ENCODE peak calls at places on chromosomes 6 and 20, in four cellular contexts. O is lung, X is heart left ventricle, R is aorta. B is an unnamed sample. For H3K4me1 and H3K9me3, the result is how much of the 10 kb centered on the place peaks cover.

GRCh38 chr6:99192561-99192960 is 156.9 kb downstream of the FAXC start:
- DNase-seq in X (no peak), R (no peak), O (no peak), B (no peak)

GRCh38 chr20:58697201-58697866 is 4.7 kb downstream of the NPEPL1 start:
- DNase-seq in R (peak), O (no peak), X (peak), B (peak)

GRCh38 chr20:1291191-1291741 is 25.2 kb downstream of the SNPH start:
- DNase-seq in O (no peak), X (no peak), R (no peak), B (peak)

GRCh38 chr20:3111507-3111906 is 27.0 kb upstream of the AVP start:
- DNase-seq in X (no peak), O (no peak), R (no peak), B (peak)

GRCh38 chr6:17988422-17988944 is 1.0 kb upstream of the KIF13A start:
- DNase-seq in R (no peak), O (no peak), X (no peak), B (peak)

GRCh38 chr6:19866199-19866872 is 29.2 kb downstream of the ID4 start:
- DNase-seq in R (no peak), O (no peak), X (no peak), B (no peak)

GRCh38 chr6:157218371-157219198 is 104.7 kb downstream of the TMEM242 start:
- DNase-seq in O (no peak), X (peak), R (peak), B (peak)

GRCh38 chr6:41371992-41372525 is 36.7 kb downstream of the NCR2 start:
- DNase-seq in O (no peak), R (no peak), X (no peak), B (peak)

GRCh38 chr6:169976301-169977081 is 225.1 kb downstream of the ERMARD start:
- DNase-seq in O (no peak), X (peak), R (peak), B (peak)

GRCh38 chr6:166998256-166999144 is 697 bp upstream of the CEP43 start:
- DNase-seq in O (peak), R (peak), X (peak), B (peak)

GRCh38 chr20:47535994-47536393 is 34.3 kb downstream of the NCOA3 start:
- DNase-seq in X (no peak), O (no peak), R (no peak), B (no peak)

GRCh38 chr6:164612731-164613130 is 696.7 kb downstream of the C6orf118 start:
- DNase-seq in O (no peak), R (no peak), X (no peak), B (no peak)

GRCh38 chr6:119628691-119629621 is 279.4 kb upstream of the MAN1A1 start:
- DNase-seq in O (no peak), R (no peak), X (no peak), B (no peak)

GRCh38 chr6:169250660-169251059 is 3.0 kb downstream of the THBS2 start:
- DNase-seq in O (no peak), X (no peak), R (peak), B (no peak)

GRCh38 chr6:56957856-56958255 is 2.9 kb downstream of the BEND6 start:
- DNase-seq in O (no peak), X (no peak), R (no peak), B (no peak)

GRCh38 chr6:56955171-56956155 is 556 bp downstream of the BEND6 start:
- DNase-seq in R (peak), X (peak), O (peak), B (peak)

GRCh38 chr6:56956481-56956880 is 1.6 kb downstream of the BEND6 start:
- DNase-seq in O (no peak), R (no peak), X (no peak), B (no peak)

GRCh38 chr6:56953597-56954388 is 1.1 kb upstream of the BEND6 start:
- DNase-seq in X (no peak), R (no peak), O (no peak), B (no peak)

DNA sequence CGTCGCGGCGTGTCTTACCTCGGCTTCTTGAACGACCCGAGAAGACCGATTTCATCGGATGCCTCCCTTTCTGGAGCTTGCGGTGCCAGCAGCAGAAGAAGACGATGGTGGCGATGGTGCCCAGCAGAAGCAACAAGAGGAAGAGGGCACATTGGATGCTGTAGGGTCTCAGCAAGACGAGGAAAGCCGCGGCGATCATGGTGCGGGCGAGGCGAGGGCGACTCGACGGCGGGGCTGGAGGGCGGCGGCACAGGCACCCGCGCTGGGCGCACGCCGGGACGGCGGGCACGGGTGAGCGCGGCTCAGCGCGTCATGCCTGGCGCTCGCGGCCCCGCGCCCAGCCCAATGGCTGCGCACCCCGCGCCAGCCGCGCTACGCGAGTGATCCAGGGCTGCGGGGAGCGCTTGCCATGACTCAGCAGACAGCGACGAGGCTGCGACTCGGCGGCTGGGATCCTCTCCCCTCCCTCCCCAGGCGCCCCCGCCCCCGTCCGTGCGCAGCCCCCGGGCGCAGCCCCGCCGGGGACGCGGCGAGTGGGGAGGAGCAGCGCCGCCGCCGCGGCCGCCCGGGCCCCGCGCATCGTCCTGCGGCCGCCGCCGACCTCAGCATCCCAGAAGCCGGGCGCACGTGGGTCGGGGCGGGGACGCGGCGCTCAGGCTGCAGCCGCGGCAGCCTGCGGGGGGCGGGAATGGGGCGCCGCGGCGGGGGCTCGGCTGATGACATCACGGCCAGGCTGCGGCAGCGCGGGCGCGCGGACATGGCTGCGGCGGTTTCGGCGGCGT is at the start of gene BEND6:
- DNase-seq in X (peak), R (peak), O (no peak), B (peak)
- H3K4me1 ChIP-seq in X (under half), R (under half), O (under half), B (under half)

DNA sequence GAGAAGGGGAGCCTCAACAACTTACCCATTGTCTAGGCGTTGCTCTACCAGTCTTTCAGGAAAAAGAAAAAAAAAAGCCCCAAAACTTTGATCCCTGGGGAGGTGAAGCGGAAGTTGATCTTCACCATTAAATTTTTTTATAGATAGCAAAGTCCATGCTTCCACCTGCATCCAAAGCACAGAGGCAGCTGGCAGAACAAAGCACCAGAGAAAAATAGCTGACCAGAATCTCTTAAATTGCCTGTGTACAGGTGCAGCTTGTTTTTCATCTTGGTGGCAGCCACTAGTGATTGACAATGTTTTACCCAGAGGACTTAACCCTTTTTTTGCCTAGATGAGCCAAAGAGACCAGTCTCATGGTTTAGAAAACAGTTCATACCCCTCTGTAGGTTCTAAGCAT is 86.0 kb downstream of the MYB start:
- DNase-seq in O (no peak), R (no peak), X (no peak), B (no peak)
- H3K9me3 ChIP-seq in O (under half), R (under half), X (under half), B (under half)

GRCh38 chr6:73461537-73462350 is at the start of gene MTO1:
- DNase-seq in O (peak), R (peak), X (peak), B (peak)

GRCh38 chr6:73455865-73456629 is 4.0 kb upstream of the CGAS start:
- DNase-seq in O (no peak), X (no peak), R (no peak), B (no peak)

DNA sequence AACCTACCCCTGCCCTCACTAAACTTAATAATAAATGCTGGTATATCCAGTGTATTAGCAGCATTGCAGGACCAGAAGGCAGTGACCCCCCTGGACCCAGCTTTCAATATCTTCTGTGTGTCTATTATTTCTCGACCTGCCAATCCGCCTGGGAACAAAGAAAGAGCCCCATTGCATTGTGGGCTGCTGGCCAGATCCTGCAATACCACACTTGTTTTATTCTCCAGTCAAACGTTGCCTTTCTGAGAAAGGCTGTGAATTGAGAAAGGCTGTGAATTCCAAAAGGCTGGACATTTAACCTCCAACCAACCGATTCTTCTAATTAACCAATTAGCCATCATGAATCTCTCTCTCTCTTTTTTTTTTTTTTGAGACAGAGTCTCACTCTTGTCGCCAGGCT is 1.5 kb upstream of the MTO1 start:
- DNase-seq in R (no peak), O (no peak), X (no peak), B (no peak)
- H3K4me1 ChIP-seq in R (under half), O (under half), X (under half), B (under half)

GRCh38 chr20:46501961-46502360 is 11.4 kb downstream of the ZNF334 start:
- DNase-seq in X (no peak), O (no peak), R (no peak), B (no peak)
- H3K9me3 ChIP-seq in X (under half), O (under half), R (under half), B (under half)

B was measured in kidney.